ENCODE peak calls at places on chromosome 6, in seven cellular contexts. W is A549; D is psoas muscle; J is CD4-positive, alpha-beta T cell; E is fibroblast of mammary gland; S is brain microvascular endothelial cell; I is tibial nerve. G is an unnamed sample.
A peak's percentile ranks its signal among the peaks of the same experiment; 100 is the strongest.

GRCh38 chr6:110408891-110409290 is 6.5 kb downstream of the DDO start:
- DNase-seq in W (no peak), D (no peak), J (no peak), E (no peak), S (no peak), I (no peak), G (no peak)

GRCh38 chr6:145087034-145087433 is 648.3 kb downstream of the EPM2A start:
- DNase-seq in W (no peak), D (no peak), J (no peak), E (peak; percentile 31), S (peak; percentile 86), I (no peak), G (no peak)

GRCh38 chr6:74128536-74128935 is 432.5 kb downstream of the CD109 start:
- DNase-seq in W (no peak), D (no peak), J (no peak), E (peak; percentile 16), S (peak; percentile 35), I (no peak), G (no peak)

GRCh38 chr6:1216488-1216974 is 95.4 kb upstream of the FOXQ1 start:
- DNase-seq in W (no peak), D (no peak), J (no peak), E (no peak), S (no peak), I (no peak), G (no peak)

GRCh38 chr6:38142178-38142902 is 322.8 kb downstream of the ZFAND3 start:
- DNase-seq in W (no peak), D (no peak), J (no peak), E (no peak), S (no peak), I (no peak), G (no peak)

GRCh38 chr6:85516168-85516567 is 66.3 kb downstream of the NT5E start:
- DNase-seq in W (no peak), D (no peak), J (no peak), E (no peak), S (no peak), I (no peak), G (no peak)

GRCh38 chr6:105886066-105886811 is 199.9 kb upstream of the PRDM1 start:
- DNase-seq in W (no peak), D (no peak), J (no peak), E (no peak), S (no peak), I (no peak), G (no peak)

GRCh38 chr6:12348530-12349511 is 58.7 kb downstream of the EDN1 start:
- DNase-seq in W (peak; percentile 98), D (no peak), J (no peak), E (peak; percentile 65), S (peak; percentile 90), I (no peak), G (no peak)

GRCh38 chr6:160077526-160077925 is 44.1 kb upstream of the SLC22A1 start:
- DNase-seq in W (no peak), D (no peak), J (no peak), E (peak; percentile 18), S (no peak), I (no peak), G (no peak)

GRCh38 chr6:89054200-89054599 is 26.4 kb upstream of the PNRC1 start:
- DNase-seq in W (no peak), D (no peak), J (no peak), E (no peak), S (no peak), I (no peak), G (no peak)

GRCh38 chr6:107618672-107619071 is 128.8 kb downstream of the SOBP start:
- DNase-seq in W (no peak), D (no peak), J (no peak), E (no peak), S (no peak), I (no peak), G (no peak)

GRCh38 chr6:90086517-90086916 is 192.2 kb downstream of the GJA10 start:
- DNase-seq in W (peak; percentile 7), D (no peak), J (no peak), E (peak; percentile 65), S (no peak), I (no peak), G (no peak)

GRCh38 chr6:147448212-147448611 is 60.3 kb upstream of the SAMD5 start:
- DNase-seq in W (no peak), D (no peak), J (no peak), E (no peak), S (no peak), I (no peak), G (no peak)

GRCh38 chr6:105714846-105715245 is 312.0 kb upstream of the PREP start:
- DNase-seq in W (no peak), D (no peak), J (no peak), E (no peak), S (no peak), I (no peak), G (no peak)

GRCh38 chr6:122422614-122423267 is 23.3 kb downstream of the HSF2 start:
- DNase-seq in W (no peak), D (no peak), J (no peak), E (no peak), S (no peak), I (no peak), G (no peak)

GRCh38 chr6:127879685-127880084 is 21.2 kb downstream of the THEMIS start:
- DNase-seq in W (no peak), D (peak; percentile 44), J (no peak), E (peak; percentile 7), S (peak; percentile 7), I (no peak), G (peak; percentile 54)

GRCh38 chr6:119318176-119318575 is 31.4 kb downstream of the MAN1A1 start:
- DNase-seq in W (no peak), D (no peak), J (no peak), E (no peak), S (no peak), I (no peak), G (no peak)

GRCh38 chr6:127436578-127437110 is 22.5 kb downstream of the KIAA0408 start:
- DNase-seq in W (no peak), D (no peak), J (no peak), E (peak; percentile 11), S (no peak), I (no peak), G (no peak)

GRCh38 chr6:3962897-3963296 is 113.7 kb downstream of the FAM50B start:
- DNase-seq in W (peak; percentile 49), D (no peak), J (no peak), E (peak; percentile 39), S (peak; percentile 81), I (no peak), G (no peak)

GRCh38 chr6:36368921-36369880 is 18.3 kb downstream of the ETV7 start:
- DNase-seq in W (no peak), D (peak; percentile 72), J (no peak), E (peak; percentile 71), S (peak; percentile 55), I (no peak), G (no peak)

GRCh38 chr6:10033223-10033829 is 381.5 kb downstream of the TFAP2A start:
- DNase-seq in W (peak; percentile 97), D (no peak), J (no peak), E (no peak), S (no peak), I (no peak), G (no peak)

GRCh38 chr6:105753184-105754097 is 332.7 kb upstream of the PRDM1 start:
- DNase-seq in W (no peak), D (no peak), J (no peak), E (peak; percentile 43), S (no peak), I (no peak), G (no peak)

GRCh38 chr6:33123732-33124524 is 48.1 kb downstream of the HLA-DPB1 start:
- DNase-seq in W (peak; percentile 59), D (no peak), J (no peak), E (peak; percentile 60), S (no peak), I (no peak), G (no peak)
- TF ChIP-seq CTCF in W (peak; percentile 42), D (peak; percentile 36), J (peak; percentile 20), E (peak; percentile 55), S (peak; percentile 56), I (no peak), G (peak; percentile 26)

GRCh38 chr6:143529095-143529494 is 17.6 kb upstream of the FUCA2 start:
- DNase-seq in W (peak; percentile 28), D (no peak), J (no peak), E (no peak), S (no peak), I (no peak), G (no peak)
- TF ChIP-seq CTCF in W (no peak), D (no peak), J (peak; percentile 17), E (peak; percentile 18), S (peak; percentile 34), I (no peak), G (no peak)

GRCh38 chr6:43128926-43129325 is 42.1 kb upstream of the SRF start:
- DNase-seq in W (no peak), D (no peak), J (no peak), E (no peak), S (no peak), I (no peak), G (no peak)

GRCh38 chr6:43127180-43127579 is 43.9 kb upstream of the SRF start:
- DNase-seq in W (no peak), D (no peak), J (no peak), E (no peak), S (no peak), I (no peak), G (no peak)

GRCh38 chr6:43125555-43125954 is 45.5 kb upstream of the SRF start:
- DNase-seq in W (no peak), D (no peak), J (no peak), E (peak; percentile 57), S (peak; percentile 34), I (no peak), G (no peak)

GRCh38 chr6:43125119-43125518 is 46.0 kb upstream of the SRF start:
- DNase-seq in W (no peak), D (no peak), J (no peak), E (peak; percentile 91), S (peak; percentile 93), I (no peak), G (no peak)

GRCh38 chr6:43129434-43130194 is 41.5 kb upstream of the SRF start:
- DNase-seq in W (peak; percentile 26), D (no peak), J (no peak), E (peak; percentile 47), S (peak; percentile 27), I (no peak), G (no peak)
- TF ChIP-seq CTCF in W (peak; percentile 32), D (peak; percentile 48), J (no peak), E (peak; percentile 75), S (peak; percentile 90), I (no peak), G (peak; percentile 6)

GRCh38 chr6:24911983-24912382 is 23.8 kb downstream of the RIPOR2 start:
- DNase-seq in W (no peak), D (no peak), J (no peak), E (no peak), S (no peak), I (no peak), G (no peak)

GRCh38 chr6:24910850-24911712 is 24.7 kb downstream of the RIPOR2 start:
- DNase-seq in W (no peak), D (peak; percentile 90), J (peak; percentile 40), E (peak; percentile 27), S (no peak), I (peak; percentile 34), G (peak; percentile 45)

GRCh38 chr6:24909281-24910216 is 26.2 kb downstream of the RIPOR2 start:
- DNase-seq in W (no peak), D (no peak), J (no peak), E (no peak), S (no peak), I (no peak), G (no peak)

GRCh38 chr6:24908555-24908954 is 27.2 kb downstream of the RIPOR2 start:
- DNase-seq in W (no peak), D (no peak), J (no peak), E (peak; percentile 47), S (no peak), I (no peak), G (no peak)

GRCh38 chr6:24910331-24910849 is 25.4 kb downstream of the RIPOR2 start:
- DNase-seq in W (no peak), D (peak; percentile 67), J (no peak), E (no peak), S (no peak), I (no peak), G (no peak)
- TF ChIP-seq CTCF in W (no peak), D (peak; percentile 15), J (peak; percentile 20), E (no peak), S (peak; percentile 31), I (peak; percentile 9), G (no peak)